ENCODE peak calls at places on chromosomes 7 and 10, in five cellular contexts. One of them, this sample, is unnamed.

GRCh38 chr7:101121996-101122932 is 4.6 kb upstream of the SERPINE1 start:
- DNase-seq in GM20000: peak
- DNase-seq in SK-MEL-5: no peak
- DNase-seq in smooth muscle cell of the brain vasculature: no peak
- DNase-seq in prostate gland: no peak
- DNase-seq in this sample: no peak

GRCh38 chr7:151570366-151570915 is 50.7 kb upstream of the RHEB start:
- DNase-seq in GM20000: no peak
- DNase-seq in SK-MEL-5: peak
- DNase-seq in smooth muscle cell of the brain vasculature: no peak
- DNase-seq in prostate gland: no peak
- DNase-seq in this sample: no peak

GRCh38 chr10:79229081-79229541 is 118.2 kb upstream of the PPIF start:
- DNase-seq in GM20000: no peak
- DNase-seq in SK-MEL-5: no peak
- DNase-seq in smooth muscle cell of the brain vasculature: no peak
- DNase-seq in prostate gland: no peak
- DNase-seq in this sample: no peak

GRCh38 chr7:84394219-84394618 is 199.6 kb upstream of the SEMA3A start:
- DNase-seq in GM20000: no peak
- DNase-seq in SK-MEL-5: no peak
- DNase-seq in smooth muscle cell of the brain vasculature: no peak
- DNase-seq in prostate gland: no peak
- DNase-seq in this sample: no peak

GRCh38 chr10:131915484-131915883 is 14.7 kb downstream of the PPP2R2D start:
- DNase-seq in GM20000: no peak
- DNase-seq in SK-MEL-5: no peak
- DNase-seq in smooth muscle cell of the brain vasculature: no peak
- DNase-seq in prostate gland: no peak
- DNase-seq in this sample: no peak

GRCh38 chr7:134646425-134647305 is at the start of gene BPGM:
- DNase-seq in GM20000: peak
- DNase-seq in SK-MEL-5: peak
- DNase-seq in smooth muscle cell of the brain vasculature: peak
- DNase-seq in prostate gland: peak
- DNase-seq in this sample: peak

GRCh38 chr10:132335189-132336063 is 3.4 kb downstream of the LRRC27 start:
- DNase-seq in GM20000: peak
- DNase-seq in SK-MEL-5: peak
- DNase-seq in smooth muscle cell of the brain vasculature: no peak
- DNase-seq in prostate gland: no peak
- DNase-seq in this sample: peak

GRCh38 chr10:128030498-128031072 is 95.6 kb downstream of the MKI67 start:
- DNase-seq in GM20000: no peak
- DNase-seq in SK-MEL-5: no peak
- DNase-seq in smooth muscle cell of the brain vasculature: no peak
- DNase-seq in prostate gland: no peak
- DNase-seq in this sample: peak

GRCh38 chr10:118045842-118046490 is 775 bp downstream of the RAB11FIP2 start:
- DNase-seq in GM20000: peak
- DNase-seq in SK-MEL-5: peak
- DNase-seq in smooth muscle cell of the brain vasculature: no peak
- DNase-seq in prostate gland: peak
- DNase-seq in this sample: peak

GRCh38 chr10:99535764-99536399 is 3.1 kb downstream of the NKX2-3 start:
- DNase-seq in GM20000: no peak
- DNase-seq in SK-MEL-5: no peak
- DNase-seq in smooth muscle cell of the brain vasculature: no peak
- DNase-seq in prostate gland: no peak
- DNase-seq in this sample: no peak

GRCh38 chr10:43963379-43963778 is 314.7 kb upstream of the ZNF32 start:
- DNase-seq in GM20000: no peak
- DNase-seq in SK-MEL-5: no peak
- DNase-seq in smooth muscle cell of the brain vasculature: no peak
- DNase-seq in prostate gland: no peak
- DNase-seq in this sample: no peak

GRCh38 chr7:43586251-43586900 is 3.5 kb downstream of the STK17A start:
- DNase-seq in GM20000: no peak
- DNase-seq in SK-MEL-5: peak
- DNase-seq in smooth muscle cell of the brain vasculature: no peak
- DNase-seq in prostate gland: no peak
- DNase-seq in this sample: no peak

GRCh38 chr7:75571209-75571608 is 79.1 kb downstream of the SPDYE5 start:
- DNase-seq in GM20000: no peak
- DNase-seq in SK-MEL-5: no peak
- DNase-seq in smooth muscle cell of the brain vasculature: no peak
- DNase-seq in prostate gland: no peak
- DNase-seq in this sample: no peak

GRCh38 chr10:923844-924523 is 7.5 kb downstream of the LARP4B start:
- DNase-seq in GM20000: no peak
- DNase-seq in SK-MEL-5: no peak
- DNase-seq in smooth muscle cell of the brain vasculature: no peak
- DNase-seq in prostate gland: no peak
- DNase-seq in this sample: no peak

GRCh38 chr10:107004362-107004761 is 160.1 kb downstream of the SORCS1 start:
- DNase-seq in GM20000: no peak
- DNase-seq in SK-MEL-5: no peak
- DNase-seq in smooth muscle cell of the brain vasculature: no peak
- DNase-seq in prostate gland: no peak
- DNase-seq in this sample: no peak

GRCh38 chr10:110350812-110351211 is 46.1 kb upstream of the SMNDC1 start:
- DNase-seq in GM20000: no peak
- DNase-seq in SK-MEL-5: no peak
- DNase-seq in smooth muscle cell of the brain vasculature: no peak
- DNase-seq in prostate gland: no peak
- DNase-seq in this sample: no peak

GRCh38 chr10:59336632-59337031 is 25.7 kb downstream of the FAM13C start:
- DNase-seq in GM20000: no peak
- DNase-seq in SK-MEL-5: no peak
- DNase-seq in smooth muscle cell of the brain vasculature: no peak
- DNase-seq in prostate gland: no peak
- DNase-seq in this sample: no peak

GRCh38 chr10:24925799-24926198 is 26.6 kb downstream of the PRTFDC1 start:
- DNase-seq in GM20000: no peak
- DNase-seq in SK-MEL-5: no peak
- DNase-seq in smooth muscle cell of the brain vasculature: no peak
- DNase-seq in prostate gland: no peak
- DNase-seq in this sample: no peak

GRCh38 chr10:52030975-52031374 is 283.1 kb upstream of the DKK1 start:
- DNase-seq in GM20000: no peak
- DNase-seq in SK-MEL-5: no peak
- DNase-seq in smooth muscle cell of the brain vasculature: no peak
- DNase-seq in prostate gland: no peak
- DNase-seq in this sample: no peak

GRCh38 chr7:12716134-12716667 is 28.8 kb downstream of the ARL4A start:
- DNase-seq in GM20000: no peak
- DNase-seq in SK-MEL-5: no peak
- DNase-seq in smooth muscle cell of the brain vasculature: no peak
- DNase-seq in prostate gland: no peak
- DNase-seq in this sample: no peak

GRCh38 chr7:4650471-4651047 is 31.5 kb upstream of the FOXK1 start:
- DNase-seq in GM20000: no peak
- DNase-seq in SK-MEL-5: no peak
- DNase-seq in smooth muscle cell of the brain vasculature: no peak
- DNase-seq in prostate gland: no peak
- DNase-seq in this sample: no peak

GRCh38 chr7:135981958-135982646 is 4.9 kb upstream of the MTPN start:
- DNase-seq in GM20000: no peak
- DNase-seq in SK-MEL-5: no peak
- DNase-seq in smooth muscle cell of the brain vasculature: no peak
- DNase-seq in prostate gland: no peak
- DNase-seq in this sample: no peak

GRCh38 chr10:78025685-78026364 is 3.5 kb downstream of the POLR3A start:
- DNase-seq in GM20000: no peak
- DNase-seq in SK-MEL-5: no peak
- DNase-seq in smooth muscle cell of the brain vasculature: no peak
- DNase-seq in prostate gland: no peak
- DNase-seq in this sample: no peak

GRCh38 chr7:18770852-18771251 is 275.3 kb downstream of the HDAC9 start:
- DNase-seq in GM20000: no peak
- DNase-seq in SK-MEL-5: no peak
- DNase-seq in smooth muscle cell of the brain vasculature: peak
- DNase-seq in prostate gland: no peak
- DNase-seq in this sample: no peak

GRCh38 chr10:71816421-71816851 is 34.6 kb downstream of the PSAP start:
- DNase-seq in GM20000: no peak
- DNase-seq in SK-MEL-5: no peak
- DNase-seq in smooth muscle cell of the brain vasculature: no peak
- DNase-seq in prostate gland: no peak
- DNase-seq in this sample: peak

GRCh38 chr7:103915958-103916357 is 73.5 kb downstream of the RELN start:
- DNase-seq in GM20000: no peak
- DNase-seq in SK-MEL-5: no peak
- DNase-seq in smooth muscle cell of the brain vasculature: no peak
- DNase-seq in prostate gland: no peak
- DNase-seq in this sample: no peak

GRCh38 chr10:97040706-97041105 is 145.1 kb downstream of the SLIT1 start:
- DNase-seq in GM20000: no peak
- DNase-seq in SK-MEL-5: no peak
- DNase-seq in smooth muscle cell of the brain vasculature: no peak
- DNase-seq in prostate gland: no peak
- DNase-seq in this sample: no peak

GRCh38 chr7:157467496-157468212 is 130.8 kb downstream of the DNAJB6 start:
- DNase-seq in GM20000: no peak
- DNase-seq in SK-MEL-5: no peak
- DNase-seq in smooth muscle cell of the brain vasculature: no peak
- DNase-seq in prostate gland: no peak
- DNase-seq in this sample: no peak